ENCODE peak calls at places on chromosomes 7 and 10, in eight cellular contexts. P is heart right ventricle, I is AG09319, H is fibroblast of lung, B is T-cell, F is heart left ventricle, V is RKO, Y is adipocyte. J is an unnamed sample.

GRCh38 chr7:749121-749520 is 22.0 kb upstream of the PRKAR1B start:
- DNase-seq in P (no peak), I (no peak), H (peak), B (no peak), F (no peak), V (no peak), Y (no peak), J (no peak)

GRCh38 chr7:17599733-17600685 is 301.6 kb downstream of the AHR start:
- DNase-seq in P (no peak), I (peak), H (peak), B (no peak), F (no peak), V (peak), Y (peak), J (peak)

GRCh38 chr10:46558411-46559185 is 2.1 kb upstream of the GPRIN2 start:
- DNase-seq in P (no peak), I (no peak), H (no peak), B (no peak), F (no peak), V (no peak), Y (no peak), J (no peak)

GRCh38 chr10:112375721-112376577 is 2.0 kb downstream of the ACSL5 start:
- DNase-seq in P (peak), I (no peak), H (peak), B (peak), F (peak), V (peak), Y (peak), J (no peak)

GRCh38 chr10:46537309-46537708 is 19.1 kb downstream of the GPRIN2 start:
- DNase-seq in P (no peak), I (no peak), H (no peak), B (no peak), F (no peak), V (no peak), Y (no peak), J (no peak)

GRCh38 chr10:19929466-19930140 is 113.4 kb downstream of the PLXDC2 start:
- DNase-seq in P (no peak), I (no peak), H (peak), B (no peak), F (no peak), V (peak), Y (no peak), J (no peak)

GRCh38 chr10:79101560-79101971 is 32.8 kb downstream of the ZMIZ1 start:
- DNase-seq in P (no peak), I (no peak), H (no peak), B (no peak), F (no peak), V (no peak), Y (no peak), J (no peak)

GRCh38 chr7:157851501-157852067 is 514.8 kb downstream of the DNAJB6 start:
- DNase-seq in P (peak), I (no peak), H (peak), B (peak), F (peak), V (no peak), Y (no peak), J (no peak)

GRCh38 chr7:136958016-136958415 is 89.6 kb downstream of the CHRM2 start:
- DNase-seq in P (no peak), I (no peak), H (peak), B (no peak), F (no peak), V (no peak), Y (no peak), J (no peak)

GRCh38 chr10:117327262-117327661 is 48.0 kb downstream of the PDZD8 start:
- DNase-seq in P (no peak), I (no peak), H (no peak), B (no peak), F (no peak), V (no peak), Y (no peak), J (no peak)

GRCh38 chr10:121823993-121824463 is 103.8 kb downstream of the ATE1 start:
- DNase-seq in P (no peak), I (peak), H (peak), B (no peak), F (no peak), V (peak), Y (peak), J (peak)

GRCh38 chr10:6612371-6612770 is 32.3 kb upstream of the PRKCQ start:
- DNase-seq in P (no peak), I (no peak), H (no peak), B (no peak), F (no peak), V (no peak), Y (no peak), J (no peak)

GRCh38 chr10:133454204-133454893 is 604 bp downstream of the SCART1 start:
- DNase-seq in P (no peak), I (no peak), H (no peak), B (no peak), F (no peak), V (no peak), Y (no peak), J (no peak)

GRCh38 chr10:29826221-29826620 is 191.4 kb upstream of the SVIL start:
- DNase-seq in P (no peak), I (no peak), H (no peak), B (no peak), F (no peak), V (no peak), Y (no peak), J (no peak)

GRCh38 chr10:107540981-107541380 is 376.5 kb upstream of the SORCS1 start:
- DNase-seq in P (no peak), I (no peak), H (no peak), B (no peak), F (no peak), V (no peak), Y (no peak), J (no peak)

GRCh38 chr10:43137701-43137970 is 609 bp upstream of the CSGALNACT2 start:
- DNase-seq in P (peak), I (peak), H (peak), B (no peak), F (peak), V (peak), Y (peak), J (peak)

GRCh38 chr7:137715546-137715945 is 131.2 kb downstream of the DGKI start:
- DNase-seq in P (no peak), I (no peak), H (peak), B (no peak), F (no peak), V (no peak), Y (peak), J (no peak)

GRCh38 chr10:50624866-50625491 is 1.2 kb upstream of the SGMS1 start:
- DNase-seq in P (peak), I (no peak), H (peak), B (peak), F (peak), V (peak), Y (peak), J (no peak)

GRCh38 chr7:24476227-24476626 is 97.0 kb upstream of the PALS2 start:
- DNase-seq in P (no peak), I (no peak), H (no peak), B (no peak), F (no peak), V (no peak), Y (no peak), J (no peak)

GRCh38 chr10:30000802-30001571 is 58.4 kb downstream of the JCAD start:
- DNase-seq in P (peak), I (peak), H (peak), B (no peak), F (peak), V (peak), Y (peak), J (peak)

GRCh38 chr10:53697038-53697437 is 924.5 kb upstream of the MBL2 start:
- DNase-seq in P (no peak), I (no peak), H (peak), B (no peak), F (no peak), V (peak), Y (no peak), J (no peak)

GRCh38 chr10:13803566-13804554 is 217.1 kb downstream of the PRPF18 start:
- DNase-seq in P (no peak), I (no peak), H (peak), B (no peak), F (no peak), V (no peak), Y (no peak), J (no peak)

GRCh38 chr7:67875558-67875957 is 878.9 kb downstream of the TYW1 start:
- DNase-seq in P (no peak), I (no peak), H (no peak), B (no peak), F (no peak), V (no peak), Y (no peak), J (no peak)

GRCh38 chr7:35371221-35371620 is 117.3 kb upstream of the TBX20 start:
- DNase-seq in P (no peak), I (no peak), H (no peak), B (no peak), F (no peak), V (no peak), Y (no peak), J (no peak)

GRCh38 chr7:116588225-116588624 is 63.4 kb downstream of the CAV1 start:
- DNase-seq in P (peak), I (no peak), H (peak), B (no peak), F (no peak), V (peak), Y (peak), J (peak)

GRCh38 chr10:63217120-63217605 is 84.0 kb downstream of the NRBF2 start:
- DNase-seq in P (peak), I (peak), H (peak), B (no peak), F (no peak), V (peak), Y (peak), J (peak)

GRCh38 chr10:122239578-122240257 is 31.4 kb upstream of the BTBD16 start:
- DNase-seq in P (no peak), I (no peak), H (peak), B (no peak), F (no peak), V (no peak), Y (no peak), J (peak)

GRCh38 chr7:76257973-76258372 is 44.5 kb upstream of the HSPB1 start:
- DNase-seq in P (no peak), I (no peak), H (no peak), B (no peak), F (no peak), V (no peak), Y (no peak), J (no peak)

GRCh38 chr7:39950473-39951155 is 558 bp downstream of the CDK13 start:
- DNase-seq in P (peak), I (no peak), H (peak), B (peak), F (peak), V (peak), Y (peak), J (no peak)

GRCh38 chr7:137847418-137848050 is 760 bp upstream of the DGKI start:
- DNase-seq in P (no peak), I (no peak), H (peak), B (no peak), F (no peak), V (no peak), Y (no peak), J (no peak)

GRCh38 chr10:60346661-60347060 is 43.0 kb downstream of the ANK3 start:
- DNase-seq in P (no peak), I (no peak), H (no peak), B (no peak), F (no peak), V (no peak), Y (no peak), J (no peak)